ENCODE peak calls at places on chromosomes 16 and 17, in nine cellular contexts. S is SK-N-SH; F is fibroblast of pulmonary artery; N is anterior cingulate cortex; W is stimulated activated CD4-positive, alpha-beta T cell treated with anti-CD3 and anti-CD28 coated beads, Interleukin-15, amount 100 ng/mL, for 24 hours; A is C1 segment of cervical spinal cord; T is HS-27A; G is mucosa of descending colon; R is activated CD4-positive, alpha-beta memory T cell treated with anti-CD3 and anti-CD28 coated beads, Interleukin-2, amount 10 ng/mL, durations not matched to agents 7 days and 5 days. V is an unnamed sample.

GRCh38 chr17:61997649-61998048 is 67.4 kb downstream of the MED13 start:
- DNase-seq in S (no peak), F (peak), N (no peak), W (no peak), A (no peak), T (no peak), G (no peak), R (no peak), V (peak)

GRCh38 chr17:41176744-41177387 is 1.2 kb downstream of the KRTAP4-2 start:
- DNase-seq in S (no peak), F (no peak), N (no peak), W (no peak), A (no peak), T (no peak), G (no peak), R (no peak), V (no peak)

GRCh38 chr17:66073384-66073783 is 118.5 kb downstream of the CEP112 start:
- DNase-seq in S (no peak), F (no peak), N (no peak), W (no peak), A (no peak), T (no peak), G (peak), R (no peak), V (no peak)

GRCh38 chr17:2266045-2266864 is 37.3 kb downstream of the SMG6 start:
- DNase-seq in S (no peak), F (no peak), N (no peak), W (peak), A (no peak), T (no peak), G (peak), R (peak), V (no peak)

GRCh38 chr17:39598047-39598481 is 9.7 kb downstream of the NEUROD2 start:
- DNase-seq in S (peak), F (no peak), N (no peak), W (no peak), A (no peak), T (no peak), G (no peak), R (no peak), V (peak)

GRCh38 chr17:21678451-21679081 is 13.8 kb upstream of the KCNJ18 start:
- DNase-seq in S (peak), F (no peak), N (no peak), W (peak), A (no peak), T (no peak), G (peak), R (no peak), V (peak)

GRCh38 chr17:17191346-17191792 is 14.8 kb downstream of the PLD6 start:
- DNase-seq in S (no peak), F (peak), N (no peak), W (no peak), A (no peak), T (peak), G (no peak), R (no peak), V (no peak)

GRCh38 chr17:83053779-83054451 is 25.5 kb upstream of the METRNL start:
- DNase-seq in S (no peak), F (no peak), N (no peak), W (no peak), A (no peak), T (no peak), G (peak), R (peak), V (no peak)

GRCh38 chr17:47941998-47942490 is 673 bp downstream of the PNPO start:
- DNase-seq in S (peak), F (no peak), N (no peak), W (peak), A (no peak), T (no peak), G (no peak), R (no peak), V (no peak)

GRCh38 chr17:282912-283882 is 69.4 kb downstream of the RPH3AL start:
- DNase-seq in S (no peak), F (no peak), N (no peak), W (no peak), A (no peak), T (no peak), G (no peak), R (no peak), V (no peak)

GRCh38 chr16:86772671-86773338 is 194.5 kb downstream of the FOXL1 start:
- DNase-seq in S (no peak), F (peak), N (no peak), W (no peak), A (no peak), T (peak), G (no peak), R (no peak), V (no peak)

GRCh38 chr17:27295945-27296344 is 2.0 kb downstream of the WSB1 start:
- DNase-seq in S (no peak), F (no peak), N (no peak), W (no peak), A (no peak), T (no peak), G (peak), R (no peak), V (no peak)

GRCh38 chr17:68468785-68469184 is 11.5 kb upstream of the WIPI1 start:
- DNase-seq in S (no peak), F (peak), N (no peak), W (no peak), A (no peak), T (no peak), G (no peak), R (no peak), V (no peak)

V was measured in NCI-H526.